ENCODE peak calls at places on chromosomes 4 and X, in nine cellular contexts. T, G, L, X, Z, R, P, I and Q are unnamed samples.

GRCh38 chr4:142248946-142249345 is 597.2 kb downstream of the INPP4B start:
- DNase-seq in Z (no peak), I (no peak), G (no peak), P (peak), R (peak), L (no peak), X (no peak), T (no peak), Q (no peak)

GRCh38 chr4:99844048-99844447 is 27.4 kb downstream of the DAPP1 start:
- DNase-seq in R (no peak), T (no peak), X (no peak), P (no peak), G (no peak), I (no peak), L (no peak), Z (no peak), Q (no peak)

GRCh38 chrX:9285342-9285771 is 179.5 kb upstream of the TBL1X start:
- DNase-seq in G (no peak), Z (no peak), T (no peak), I (no peak), X (no peak), P (no peak), R (no peak), L (no peak), Q (no peak)

GRCh38 chr4:2284934-2285664 is 23.2 kb upstream of the MXD4 start:
- DNase-seq in I (no peak), Z (no peak), R (peak), P (peak), X (no peak), T (no peak), L (no peak), G (no peak), Q (no peak)

GRCh38 chrX:68696267-68696666 is 48.8 kb downstream of the STARD8 start:
- DNase-seq in L (no peak), G (no peak), P (no peak), Z (no peak), T (no peak), X (no peak), R (no peak), I (no peak), Q (no peak)

GRCh38 chr4:89193828-89194227 is 82.5 kb downstream of the TIGD2 start:
- DNase-seq in X (no peak), P (no peak), I (no peak), Z (no peak), G (no peak), L (no peak), T (no peak), R (no peak), Q (no peak)

GRCh38 chr4:73917081-73917501 is 47.9 kb downstream of the CXCL1 start:
- DNase-seq in T (no peak), R (peak), P (peak), Z (no peak), X (no peak), L (no peak), I (no peak), G (no peak), Q (no peak)

GRCh38 chr4:75598390-75598789 is 31.9 kb downstream of the CDKL2 start:
- DNase-seq in X (no peak), Z (no peak), I (no peak), P (no peak), G (no peak), R (no peak), L (no peak), T (no peak), Q (no peak)

GRCh38 chrX:43559643-43560042 is 96.5 kb upstream of the MAOA start:
- DNase-seq in T (peak), I (peak), P (peak), X (peak), R (peak), L (peak), G (peak), Z (peak), Q (peak)

GRCh38 chr4:136505020-136505419 is 1027.3 kb downstream of the PCDH18 start:
- DNase-seq in Z (peak), G (no peak), P (no peak), I (no peak), T (no peak), X (no peak), L (no peak), R (no peak), Q (no peak)

GRCh38 chr4:149549911-149550310 is 265.7 kb downstream of the IQCM start:
- DNase-seq in T (no peak), P (no peak), L (no peak), R (peak), G (no peak), Z (peak), I (no peak), X (no peak), Q (peak)

GRCh38 chrX:100083146-100083715 is 326.8 kb downstream of the PCDH19 start:
- DNase-seq in P (no peak), T (no peak), X (no peak), L (no peak), I (no peak), R (no peak), Z (peak), G (no peak), Q (no peak)

GRCh38 chrX:150663061-150663460 is 30.1 kb upstream of the MTMR1 start:
- DNase-seq in R (no peak), Z (no peak), G (no peak), T (peak), P (no peak), L (no peak), I (no peak), X (no peak), Q (no peak)